ENCODE peak calls at places on chromosomes 4 and X, in seven cellular contexts. One of them, this sample, is unnamed.

GRCh38 chrX:36241397-36241796 is 321.9 kb downstream of the CFAP47 start:
- DNase-seq in GM12878: no peak
- DNase-seq in brain microvascular endothelial cell: no peak
- DNase-seq in breast epithelium: no peak
- DNase-seq in A549: no peak
- DNase-seq in astrocyte: no peak
- DNase-seq in cardiac muscle cell: no peak
- DNase-seq in this sample: no peak

GRCh38 chrX:16836371-16836770 is 33.8 kb downstream of the RBBP7 start:
- DNase-seq in brain microvascular endothelial cell: no peak
- DNase-seq in breast epithelium: no peak
- DNase-seq in GM12878: no peak
- DNase-seq in A549: peak
- DNase-seq in astrocyte: peak
- DNase-seq in cardiac muscle cell: no peak
- DNase-seq in this sample: no peak

GRCh38 chr4:94669672-94670664 is 87.8 kb upstream of the BMPR1B start:
- DNase-seq in brain microvascular endothelial cell: no peak
- DNase-seq in GM12878: no peak
- DNase-seq in astrocyte: no peak
- DNase-seq in cardiac muscle cell: no peak
- DNase-seq in A549: peak
- DNase-seq in breast epithelium: no peak
- DNase-seq in this sample: no peak

GRCh38 chrX:69298466-69299140 is 133.3 kb upstream of the PJA1 start:
- DNase-seq in brain microvascular endothelial cell: no peak
- DNase-seq in GM12878: no peak
- DNase-seq in breast epithelium: no peak
- DNase-seq in A549: no peak
- DNase-seq in astrocyte: peak
- DNase-seq in cardiac muscle cell: peak
- DNase-seq in this sample: no peak

GRCh38 chr4:158253350-158253980 is 43.2 kb downstream of the TMEM144 start:
- DNase-seq in A549: peak
- DNase-seq in brain microvascular endothelial cell: peak
- DNase-seq in breast epithelium: no peak
- DNase-seq in GM12878: no peak
- DNase-seq in cardiac muscle cell: peak
- DNase-seq in astrocyte: peak
- DNase-seq in this sample: peak

GRCh38 chr4:44629280-44629866 is 22.1 kb downstream of the YIPF7 start:
- DNase-seq in breast epithelium: no peak
- DNase-seq in cardiac muscle cell: peak
- DNase-seq in A549: peak
- DNase-seq in astrocyte: peak
- DNase-seq in GM12878: peak
- DNase-seq in brain microvascular endothelial cell: peak
- DNase-seq in this sample: peak

GRCh38 chr4:149203256-149204001 is 612.2 kb downstream of the IQCM start:
- DNase-seq in cardiac muscle cell: peak
- DNase-seq in breast epithelium: no peak
- DNase-seq in GM12878: no peak
- DNase-seq in A549: no peak
- DNase-seq in astrocyte: peak
- DNase-seq in brain microvascular endothelial cell: peak
- DNase-seq in this sample: no peak

GRCh38 chr4:41287005-41287404 is 30.3 kb downstream of the UCHL1 start:
- DNase-seq in cardiac muscle cell: no peak
- DNase-seq in breast epithelium: no peak
- DNase-seq in astrocyte: no peak
- DNase-seq in brain microvascular endothelial cell: no peak
- DNase-seq in A549: no peak
- DNase-seq in GM12878: no peak
- DNase-seq in this sample: no peak

GRCh38 chr4:63275491-63275890 is 1133.8 kb downstream of the TECRL start:
- DNase-seq in GM12878: no peak
- DNase-seq in cardiac muscle cell: no peak
- DNase-seq in astrocyte: no peak
- DNase-seq in breast epithelium: no peak
- DNase-seq in brain microvascular endothelial cell: no peak
- DNase-seq in A549: no peak
- DNase-seq in this sample: no peak

GRCh38 chr4:156889616-156890594 is 81.7 kb downstream of the PDGFC start:
- DNase-seq in cardiac muscle cell: peak
- DNase-seq in GM12878: no peak
- DNase-seq in A549: no peak
- DNase-seq in breast epithelium: no peak
- DNase-seq in astrocyte: peak
- DNase-seq in brain microvascular endothelial cell: peak
- DNase-seq in this sample: no peak

GRCh38 chrX:101744085-101744484 is 84.4 kb upstream of the ARMCX2 start:
- DNase-seq in astrocyte: no peak
- DNase-seq in GM12878: no peak
- DNase-seq in breast epithelium: no peak
- DNase-seq in brain microvascular endothelial cell: peak
- DNase-seq in cardiac muscle cell: peak
- DNase-seq in A549: no peak
- DNase-seq in this sample: no peak

GRCh38 chr4:71648448-71648847 is 135.4 kb downstream of the GC start:
- DNase-seq in astrocyte: no peak
- DNase-seq in cardiac muscle cell: no peak
- DNase-seq in brain microvascular endothelial cell: no peak
- DNase-seq in breast epithelium: no peak
- DNase-seq in A549: no peak
- DNase-seq in GM12878: no peak
- DNase-seq in this sample: peak

GRCh38 chr4:71648923-71649322 is 135.0 kb downstream of the GC start:
- DNase-seq in cardiac muscle cell: no peak
- DNase-seq in A549: no peak
- DNase-seq in GM12878: no peak
- DNase-seq in astrocyte: no peak
- DNase-seq in brain microvascular endothelial cell: no peak
- DNase-seq in breast epithelium: no peak
- DNase-seq in this sample: no peak
- TF ChIP-seq CTCF in cardiac muscle cell: no peak
- TF ChIP-seq CTCF in A549: no peak
- TF ChIP-seq CTCF in GM12878: no peak
- TF ChIP-seq CTCF in astrocyte: no peak
- TF ChIP-seq CTCF in brain microvascular endothelial cell: no peak
- TF ChIP-seq CTCF in breast epithelium: no peak
- TF ChIP-seq CTCF in this sample: no peak

GRCh38 chr4:177175473-177175872 is 134.2 kb upstream of the NEIL3 start:
- DNase-seq in breast epithelium: no peak
- DNase-seq in astrocyte: no peak
- DNase-seq in GM12878: no peak
- DNase-seq in cardiac muscle cell: no peak
- DNase-seq in brain microvascular endothelial cell: no peak
- DNase-seq in A549: no peak
- DNase-seq in this sample: no peak

GRCh38 chr4:177171588-177171987 is 138.1 kb upstream of the NEIL3 start:
- DNase-seq in breast epithelium: no peak
- DNase-seq in astrocyte: no peak
- DNase-seq in cardiac muscle cell: no peak
- DNase-seq in brain microvascular endothelial cell: no peak
- DNase-seq in GM12878: no peak
- DNase-seq in A549: no peak
- DNase-seq in this sample: no peak
- H3K27ac ChIP-seq in breast epithelium: no peak
- H3K27ac ChIP-seq in astrocyte: no peak
- H3K27ac ChIP-seq in cardiac muscle cell: no peak
- H3K27ac ChIP-seq in brain microvascular endothelial cell: no peak
- H3K27ac ChIP-seq in GM12878: no peak
- H3K27ac ChIP-seq in A549: no peak
- H3K27ac ChIP-seq in this sample: no peak

DNA sequence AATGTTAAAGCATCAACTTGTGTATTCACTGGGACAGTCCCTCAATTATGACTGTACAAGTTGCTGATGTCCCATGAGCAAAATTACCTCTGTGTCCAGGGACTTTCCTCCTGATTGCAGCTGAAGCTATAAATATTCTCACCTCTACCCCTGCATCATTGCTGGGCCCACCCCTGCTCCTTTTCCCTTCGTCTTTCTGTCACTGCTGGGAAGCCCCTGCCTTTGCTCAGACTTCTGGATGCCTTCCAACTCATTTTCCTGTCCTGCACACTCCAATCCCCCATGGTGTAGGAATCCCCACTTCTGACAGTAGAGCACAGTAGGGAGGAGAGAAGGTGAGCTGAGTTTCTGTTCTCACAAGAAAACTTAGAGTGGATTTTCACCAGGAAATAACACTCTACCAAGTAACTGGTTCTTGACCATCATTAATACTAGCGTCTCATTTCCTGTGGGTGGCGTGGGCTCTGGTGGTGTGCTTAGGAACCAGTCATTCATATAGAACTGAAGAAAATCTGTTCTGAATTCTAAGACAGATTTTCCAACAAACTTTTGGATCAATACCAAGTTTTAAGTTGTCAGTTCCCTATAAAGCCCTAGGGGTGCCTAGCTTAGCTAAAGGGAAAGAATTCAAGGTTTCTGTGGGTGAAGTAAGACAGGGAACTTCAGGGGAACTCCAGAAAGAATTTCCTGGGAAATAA is 136.2 kb upstream of the MED14 start:
- DNase-seq in astrocyte: peak
- DNase-seq in breast epithelium: no peak
- DNase-seq in A549: no peak
- DNase-seq in cardiac muscle cell: peak
- DNase-seq in GM12878: peak
- DNase-seq in brain microvascular endothelial cell: no peak
- DNase-seq in this sample: no peak
- TF ChIP-seq CTCF in astrocyte: no peak
- TF ChIP-seq CTCF in breast epithelium: no peak
- TF ChIP-seq CTCF in A549: no peak
- TF ChIP-seq CTCF in cardiac muscle cell: peak
- TF ChIP-seq CTCF in GM12878: no peak
- TF ChIP-seq CTCF in brain microvascular endothelial cell: peak
- TF ChIP-seq CTCF in this sample: no peak

DNA sequence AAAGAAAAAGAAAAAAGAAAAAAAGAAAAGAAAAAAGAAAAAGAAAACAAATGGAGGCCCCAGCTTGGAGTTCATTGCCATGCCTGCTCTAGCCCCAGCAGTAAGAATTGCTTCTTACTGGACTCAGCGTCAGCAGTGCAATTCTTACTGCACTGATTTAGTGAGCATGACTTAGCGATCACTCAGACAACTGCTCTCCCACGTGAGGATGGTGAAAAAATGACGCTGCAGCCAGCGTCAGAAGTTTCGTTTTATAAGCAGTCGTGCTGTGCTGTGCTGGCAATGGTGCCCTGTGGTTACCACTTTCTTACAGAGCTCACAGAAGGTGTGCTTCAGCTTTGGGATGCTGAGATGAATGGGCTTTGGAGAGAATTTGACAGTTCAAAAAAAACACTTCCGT is 68.3 kb upstream of the DDX3X start:
- DNase-seq in A549: no peak
- DNase-seq in breast epithelium: no peak
- DNase-seq in astrocyte: peak
- DNase-seq in GM12878: no peak
- DNase-seq in cardiac muscle cell: peak
- DNase-seq in brain microvascular endothelial cell: peak
- DNase-seq in this sample: no peak
- H3K27ac ChIP-seq in A549: peak
- H3K27ac ChIP-seq in breast epithelium: no peak
- H3K27ac ChIP-seq in astrocyte: no peak
- H3K27ac ChIP-seq in GM12878: no peak
- H3K27ac ChIP-seq in cardiac muscle cell: no peak
- H3K27ac ChIP-seq in brain microvascular endothelial cell: no peak
- H3K27ac ChIP-seq in this sample: no peak

GRCh38 chr4:8472166-8472688 is 31.6 kb downstream of the TRMT44 start:
- DNase-seq in cardiac muscle cell: no peak
- DNase-seq in breast epithelium: no peak
- DNase-seq in GM12878: no peak
- DNase-seq in A549: no peak
- DNase-seq in astrocyte: no peak
- DNase-seq in brain microvascular endothelial cell: no peak
- DNase-seq in this sample: no peak

GRCh38 chr4:8472689-8473197 is 32.2 kb downstream of the TRMT44 start:
- DNase-seq in brain microvascular endothelial cell: peak
- DNase-seq in astrocyte: peak
- DNase-seq in breast epithelium: no peak
- DNase-seq in A549: no peak
- DNase-seq in GM12878: no peak
- DNase-seq in cardiac muscle cell: peak
- DNase-seq in this sample: no peak

GRCh38 chr4:8474856-8475255 is 34.3 kb downstream of the TRMT44 start:
- DNase-seq in A549: no peak
- DNase-seq in brain microvascular endothelial cell: no peak
- DNase-seq in cardiac muscle cell: no peak
- DNase-seq in breast epithelium: no peak
- DNase-seq in astrocyte: no peak
- DNase-seq in GM12878: no peak
- DNase-seq in this sample: no peak

GRCh38 chr4:8473198-8473919 is 32.8 kb downstream of the TRMT44 start:
- DNase-seq in breast epithelium: no peak
- DNase-seq in astrocyte: peak
- DNase-seq in cardiac muscle cell: no peak
- DNase-seq in A549: no peak
- DNase-seq in brain microvascular endothelial cell: no peak
- DNase-seq in GM12878: no peak
- DNase-seq in this sample: no peak

GRCh38 chr4:8473920-8474590 is 33.5 kb downstream of the TRMT44 start:
- DNase-seq in brain microvascular endothelial cell: no peak
- DNase-seq in GM12878: no peak
- DNase-seq in cardiac muscle cell: peak
- DNase-seq in A549: no peak
- DNase-seq in astrocyte: no peak
- DNase-seq in breast epithelium: no peak
- DNase-seq in this sample: no peak
- TF ChIP-seq CTCF in brain microvascular endothelial cell: no peak
- TF ChIP-seq CTCF in GM12878: no peak
- TF ChIP-seq CTCF in cardiac muscle cell: no peak
- TF ChIP-seq CTCF in A549: no peak
- TF ChIP-seq CTCF in astrocyte: no peak
- TF ChIP-seq CTCF in breast epithelium: no peak
- TF ChIP-seq CTCF in this sample: no peak

GRCh38 chr4:54440394-54441223 is 211.5 kb downstream of the PDGFRA start:
- DNase-seq in astrocyte: peak
- DNase-seq in GM12878: no peak
- DNase-seq in cardiac muscle cell: peak
- DNase-seq in brain microvascular endothelial cell: peak
- DNase-seq in breast epithelium: no peak
- DNase-seq in A549: peak
- DNase-seq in this sample: peak
- H3K27ac ChIP-seq in astrocyte: no peak
- H3K27ac ChIP-seq in GM12878: no peak
- H3K27ac ChIP-seq in cardiac muscle cell: no peak
- H3K27ac ChIP-seq in brain microvascular endothelial cell: peak
- H3K27ac ChIP-seq in breast epithelium: no peak
- H3K27ac ChIP-seq in A549: no peak
- H3K27ac ChIP-seq in this sample: no peak

GRCh38 chr4:139083533-139084424 is 68.2 kb downstream of the NOCT start:
- DNase-seq in brain microvascular endothelial cell: peak
- DNase-seq in astrocyte: peak
- DNase-seq in cardiac muscle cell: peak
- DNase-seq in breast epithelium: peak
- DNase-seq in GM12878: peak
- DNase-seq in A549: peak
- DNase-seq in this sample: peak
- TF ChIP-seq CTCF in brain microvascular endothelial cell: peak
- TF ChIP-seq CTCF in astrocyte: no peak
- TF ChIP-seq CTCF in cardiac muscle cell: peak
- TF ChIP-seq CTCF in breast epithelium: no peak
- TF ChIP-seq CTCF in GM12878: peak
- TF ChIP-seq CTCF in A549: no peak
- TF ChIP-seq CTCF in this sample: peak

GRCh38 chr4:143335979-143336827 is 473 bp upstream of the GAB1 start:
- DNase-seq in A549: peak
- DNase-seq in astrocyte: peak
- DNase-seq in GM12878: no peak
- DNase-seq in brain microvascular endothelial cell: peak
- DNase-seq in breast epithelium: peak
- DNase-seq in cardiac muscle cell: peak
- DNase-seq in this sample: peak
- H3K27ac ChIP-seq in A549: peak
- H3K27ac ChIP-seq in astrocyte: peak
- H3K27ac ChIP-seq in GM12878: no peak
- H3K27ac ChIP-seq in brain microvascular endothelial cell: peak
- H3K27ac ChIP-seq in breast epithelium: peak
- H3K27ac ChIP-seq in cardiac muscle cell: peak
- H3K27ac ChIP-seq in this sample: peak